ENCODE peak calls at places on chromosomes 2 and 18, in four cellular contexts. D is K562, J is HepG2, W is GM12878. H is an unnamed sample.

GRCh38 chr2:179467111-179467510 is 202.5 kb upstream of the SESTD1 start:
- DNase-seq in D (no peak), W (no peak), J (no peak), H (no peak)

GRCh38 chr2:129619471-129619870 is 360.0 kb upstream of the RAB6C start:
- DNase-seq in J (no peak), W (no peak), D (no peak), H (no peak)

GRCh38 chr2:201969241-201969937 is 64.3 kb upstream of the FZD7 start:
- DNase-seq in W (no peak), J (no peak), D (no peak), H (no peak)

GRCh38 chr18:43893001-43893637 is 615.8 kb upstream of the SYT4 start:
- DNase-seq in D (no peak), J (no peak), W (no peak), H (no peak)

GRCh38 chr2:69893684-69894481 is at the start of gene SNRNP27:
- DNase-seq in W (peak; percentile 20), J (peak; percentile 80), D (peak; percentile 85), H (peak; percentile 94)

GRCh38 chr2:233542507-233542906 is 24.1 kb downstream of the USP40 start:
- DNase-seq in J (no peak), W (no peak), D (no peak), H (no peak)

GRCh38 chr2:231909631-231910030 is 16.6 kb downstream of the NPPC start:
- DNase-seq in J (no peak), D (no peak), W (no peak), H (no peak)

GRCh38 chr2:1224901-1225300 is 188.4 kb upstream of the TPO start:
- DNase-seq in J (no peak), D (no peak), W (no peak), H (no peak)

GRCh38 chr18:73124165-73124564 is 256.4 kb upstream of the NETO1 start:
- DNase-seq in W (no peak), J (no peak), D (no peak), H (no peak)

GRCh38 chr18:57469884-57470283 is 34.7 kb downstream of the ONECUT2 start:
- DNase-seq in J (no peak), W (no peak), D (no peak), H (no peak)

GRCh38 chr18:3970929-3971328 is 484.2 kb downstream of the DLGAP1 start:
- DNase-seq in J (no peak), W (no peak), D (no peak), H (no peak)

GRCh38 chr2:49122107-49122506 is 32.2 kb downstream of the FSHR start:
- DNase-seq in D (no peak), J (no peak), W (no peak), H (no peak)

DNA sequence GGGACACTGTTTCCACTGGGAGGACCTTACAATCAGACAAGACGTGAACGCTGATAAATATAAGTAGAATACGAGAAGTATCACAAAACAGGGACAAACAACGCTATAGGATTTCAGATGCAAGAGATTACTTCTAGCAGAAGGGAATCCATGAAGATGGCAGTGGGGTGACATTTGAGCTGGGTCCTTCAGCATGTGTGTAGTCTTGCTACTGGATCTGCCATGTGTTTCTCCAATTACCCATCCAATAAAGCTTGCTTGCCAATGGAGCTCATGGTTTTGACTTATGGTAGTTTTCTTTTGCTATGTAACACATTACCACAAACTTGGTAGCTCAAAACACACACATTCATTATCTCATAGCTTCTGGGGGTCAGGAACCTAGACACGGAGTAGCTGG is 32.8 kb upstream of the LGALSL start:
- DNase-seq in D (no peak), J (no peak), W (no peak), H (no peak)
- TF ChIP-seq POLR2AphosphoS2 in D (no peak), J (no peak), W (no peak), H (no peak)

GRCh38 chr18:63082661-63083531 is 236.7 kb downstream of the BCL2 start:
- DNase-seq in W (no peak), D (no peak), J (no peak), H (no peak)
- TF ChIP-seq POLR2AphosphoS2 in W (no peak), D (no peak), J (no peak), H (no peak)

GRCh38 chr2:157439792-157440186 is 4.1 kb downstream of the CYTIP start:
- DNase-seq in W (no peak), J (no peak), D (no peak), H (no peak)
- TF ChIP-seq POLR2AphosphoS2 in W (no peak), J (no peak), D (no peak), H (no peak)

DNA sequence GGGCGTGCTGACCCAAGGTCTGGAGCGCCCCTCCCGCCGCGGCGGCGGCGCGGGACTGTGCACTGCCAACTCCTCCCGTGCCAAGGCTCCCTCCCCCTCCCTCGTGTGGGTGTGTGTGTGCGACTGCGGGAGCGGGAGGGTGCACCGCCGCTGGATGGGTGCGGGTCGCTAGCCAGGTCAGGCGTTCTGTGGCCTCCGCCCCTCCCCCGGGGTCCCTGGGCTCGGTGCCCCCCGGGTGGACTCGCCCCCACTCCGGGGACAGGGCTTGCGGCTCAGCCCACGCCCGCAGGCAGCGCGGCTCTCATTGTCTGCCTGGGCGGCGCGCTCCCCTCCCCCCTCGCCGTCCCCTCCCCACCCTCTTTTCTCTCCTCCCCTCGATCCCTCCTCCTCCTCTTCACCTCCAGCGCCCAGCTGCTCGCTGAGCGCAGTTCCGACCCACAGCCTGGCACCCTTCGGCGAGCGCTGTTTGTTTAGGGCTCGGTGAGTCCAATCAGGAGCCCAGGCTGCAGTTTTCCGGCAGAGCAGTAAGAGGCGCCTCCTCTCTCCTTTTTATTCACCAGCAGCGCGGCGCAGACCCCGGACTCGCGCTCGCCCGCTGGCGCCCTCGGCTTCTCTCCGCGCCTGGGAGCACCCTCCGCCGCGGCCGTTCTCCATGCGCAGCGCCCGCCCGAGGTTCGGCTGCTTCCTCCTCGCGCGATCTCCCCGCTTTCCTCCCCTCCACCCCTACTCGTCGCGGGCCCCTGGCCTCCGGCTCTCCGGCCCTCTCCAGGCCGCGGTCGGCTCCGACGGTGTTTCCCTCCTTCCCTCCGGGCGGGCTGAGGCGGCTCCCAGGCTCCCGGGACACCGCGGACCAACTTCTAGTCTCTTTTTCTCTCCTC is at the start of gene GATA6:
- DNase-seq in W (no peak), J (peak; percentile 84), D (peak; percentile 80), H (peak; percentile 85)
- TF ChIP-seq POLR2AphosphoS2 in W (no peak), J (no peak), D (no peak), H (no peak)

GRCh38 chr2:10285191-10285577 is 17.5 kb upstream of the HPCAL1 start:
- DNase-seq in W (no peak), D (no peak), J (no peak), H (no peak)

GRCh38 chr2:10286216-10287037 is 16.3 kb upstream of the HPCAL1 start:
- DNase-seq in D (no peak), W (no peak), J (no peak), H (no peak)

GRCh38 chr2:10284108-10284870 is 18.4 kb upstream of the HPCAL1 start:
- DNase-seq in W (no peak), D (no peak), J (no peak), H (no peak)

GRCh38 chr2:10287766-10288165 is 14.9 kb upstream of the HPCAL1 start:
- DNase-seq in J (no peak), D (no peak), W (no peak), H (no peak)

DNA sequence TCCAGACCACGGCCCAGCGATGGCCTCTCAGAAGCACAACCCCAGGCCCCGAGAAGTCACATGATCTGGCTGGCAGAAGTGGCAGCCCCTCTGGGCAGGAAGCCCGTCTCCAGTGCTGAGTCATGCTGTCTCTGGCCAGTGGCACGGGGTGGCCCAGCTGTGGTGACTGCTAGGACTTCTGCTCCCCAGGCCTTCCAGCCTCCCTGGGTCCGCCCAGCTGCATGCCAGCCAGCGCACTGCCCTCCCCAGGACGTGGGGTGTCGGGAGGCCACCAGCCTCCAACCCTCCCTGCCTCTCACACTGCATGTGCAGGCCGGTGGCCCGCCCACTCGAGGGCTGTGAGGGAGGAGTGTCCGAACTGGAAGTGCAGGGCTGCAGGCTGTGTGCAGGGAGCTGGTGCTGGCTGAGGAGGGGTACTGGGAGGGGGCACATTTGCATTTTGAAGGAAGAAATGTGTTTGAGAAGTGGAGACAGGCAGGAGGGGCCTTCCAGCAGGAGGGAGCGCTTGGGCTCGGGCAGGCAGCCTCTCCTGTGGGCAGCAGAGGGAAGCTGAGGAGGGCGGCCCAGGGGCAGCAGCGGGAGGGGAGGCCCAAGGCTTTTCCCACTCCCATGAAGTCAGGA is 17.0 kb upstream of the HPCAL1 start:
- DNase-seq in D (no peak), W (no peak), J (peak; percentile 77), H (peak; percentile 86)
- TF ChIP-seq POLR2AphosphoS2 in D (no peak), W (no peak), J (no peak), H (no peak)

GRCh38 chr2:236259371-236259770 is 4.8 kb downstream of the ASB18 start:
- DNase-seq in J (no peak), D (no peak), W (no peak), H (no peak)

GRCh38 chr2:236256601-236257000 is 7.6 kb downstream of the ASB18 start:
- DNase-seq in J (no peak), D (no peak), W (no peak), H (no peak)

GRCh38 chr2:236257575-236257974 is 6.6 kb downstream of the ASB18 start:
- DNase-seq in W (no peak), D (no peak), J (no peak), H (no peak)

GRCh38 chr2:236254674-236255073 is 9.5 kb downstream of the ASB18 start:
- DNase-seq in D (no peak), W (no peak), J (no peak), H (no peak)

DNA sequence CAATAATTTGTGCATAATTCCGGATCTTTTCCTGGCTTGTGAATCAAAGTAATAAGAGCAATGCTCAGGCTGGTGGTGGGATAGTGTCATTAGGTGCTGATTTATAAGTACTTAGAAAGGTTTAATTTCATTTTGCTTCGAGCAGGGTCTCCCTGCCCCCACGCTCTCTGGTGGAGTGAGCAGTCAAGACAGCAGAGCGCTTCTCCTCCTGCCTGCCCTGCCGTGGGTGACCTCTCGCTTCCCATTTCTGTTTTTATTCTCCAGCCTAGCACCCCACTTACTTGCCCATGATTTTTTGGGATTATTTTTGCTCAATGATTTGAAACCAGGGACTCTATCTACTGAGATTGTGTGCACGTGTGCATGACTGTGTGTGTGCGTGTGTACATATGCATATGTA is 7.0 kb downstream of the ASB18 start:
- DNase-seq in D (no peak), W (no peak), J (no peak), H (no peak)
- TF ChIP-seq POLR2AphosphoS2 in D (no peak), W (no peak), J (no peak), H (no peak)

GRCh38 chr2:229777716-229778115 is 63.4 kb upstream of the DNER start:
- DNase-seq in D (no peak), J (no peak), W (no peak), H (no peak)

GRCh38 chr2:229779650-229780049 is 65.3 kb upstream of the DNER start:
- DNase-seq in J (no peak), D (no peak), W (no peak), H (no peak)

GRCh38 chr2:229780856-229781773 is 66.8 kb upstream of the DNER start:
- DNase-seq in W (no peak), J (peak; percentile 43), D (peak; percentile 29), H (peak; percentile 45)

GRCh38 chr2:229784791-229785190 is 70.4 kb upstream of the DNER start:
- DNase-seq in J (no peak), D (no peak), W (no peak), H (no peak)

DNA sequence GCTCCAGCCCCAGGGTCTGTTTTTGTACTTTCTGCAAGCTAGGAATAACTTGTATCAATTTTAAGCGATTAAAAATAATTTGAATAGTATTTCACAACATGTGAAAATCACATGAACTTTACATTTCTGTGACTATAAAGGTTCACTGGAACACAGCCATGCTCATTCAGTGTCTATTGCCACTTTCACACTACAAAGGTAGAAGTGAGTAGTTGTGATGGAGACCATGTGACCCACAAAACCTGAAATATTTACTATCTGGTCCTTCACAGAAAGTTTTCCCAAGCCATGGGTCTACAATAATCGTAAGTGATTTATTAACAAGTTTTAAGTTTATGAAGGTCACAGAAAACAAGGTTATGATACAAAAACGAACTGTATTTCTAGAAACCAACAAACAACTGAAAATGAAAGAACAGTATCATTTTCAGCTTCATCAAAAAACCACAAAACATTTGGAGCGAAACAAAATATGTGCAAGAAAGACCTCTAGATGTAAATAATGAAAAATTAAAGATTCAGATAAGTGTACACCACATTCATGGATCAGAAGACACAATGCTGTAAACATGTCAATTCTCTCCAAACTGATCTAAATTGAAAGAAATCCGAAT is 68.9 kb upstream of the DNER start:
- DNase-seq in D (no peak), J (no peak), W (peak; percentile 34), H (no peak)
- TF ChIP-seq POLR2AphosphoS2 in D (no peak), J (no peak), W (no peak), H (no peak)

H was measured in A549.